ENCODE peak calls at places on chromosomes 4 and X, in seven cellular contexts. O is heart left ventricle, Y is endodermal cell, D is astrocyte, K is H1, V is esophagus squamous epithelium, R is tibial nerve. I is an unnamed sample.
A peak's percentile ranks its signal among the peaks of the same experiment; 100 is the strongest.

GRCh38 chrX:17062065-17062464 is 115.6 kb downstream of the REPS2 start:
- DNase-seq in O (no peak), Y (no peak), D (no peak), K (no peak), V (no peak), R (no peak), I (no peak)

GRCh38 chr4:179465131-179465797 is 2023.0 kb upstream of the AGA start:
- DNase-seq in O (no peak), Y (no peak), D (peak; percentile 72), K (peak; percentile 17), V (no peak), R (no peak), I (no peak)

GRCh38 chrX:38233891-38234807 is 13.5 kb upstream of the SRPX start:
- DNase-seq in O (no peak), Y (no peak), D (peak; percentile 82), K (no peak), V (no peak), R (no peak), I (no peak)

GRCh38 chr4:98496446-98496845 is 162.0 kb downstream of the TSPAN5 start:
- DNase-seq in O (no peak), Y (no peak), D (no peak), K (no peak), V (no peak), R (no peak), I (no peak)

GRCh38 chr4:142566780-142567179 is 279.3 kb downstream of the INPP4B start:
- DNase-seq in O (no peak), Y (no peak), D (no peak), K (no peak), V (no peak), R (no peak), I (no peak)

GRCh38 chr4:120000591-120001296 is 65.9 kb downstream of the MAD2L1 start:
- DNase-seq in O (no peak), Y (no peak), D (peak; percentile 14), K (no peak), V (no peak), R (no peak), I (no peak)

GRCh38 chrX:42976729-42977366 is 198.9 kb upstream of the PPP1R2C start:
- DNase-seq in O (no peak), Y (no peak), D (peak; percentile 2), K (no peak), V (no peak), R (no peak), I (no peak)

GRCh38 chr4:4884611-4885010 is 25.1 kb downstream of the MSX1 start:
- DNase-seq in O (no peak), Y (no peak), D (no peak), K (no peak), V (no peak), R (no peak), I (no peak)

GRCh38 chr4:8332038-8332857 is 62.7 kb downstream of the HTRA3 start:
- DNase-seq in O (peak; percentile 21), Y (no peak), D (no peak), K (no peak), V (no peak), R (no peak), I (no peak)

GRCh38 chr4:104449537-104449936 is 45.2 kb downstream of the CXXC4 start:
- DNase-seq in O (no peak), Y (no peak), D (no peak), K (no peak), V (no peak), R (no peak), I (no peak)

GRCh38 chr4:155565330-155565729 is 101.3 kb upstream of the GUCY1A1 start:
- DNase-seq in O (no peak), Y (no peak), D (no peak), K (no peak), V (no peak), R (no peak), I (no peak)

GRCh38 chr4:76212301-76212700 is 1.3 kb downstream of the SCARB2 start:
- DNase-seq in O (no peak), Y (no peak), D (no peak), K (no peak), V (no peak), R (no peak), I (no peak)

GRCh38 chr4:156948133-156948532 is 23.5 kb downstream of the PDGFC start:
- DNase-seq in O (no peak), Y (no peak), D (peak; percentile 61), K (no peak), V (no peak), R (no peak), I (no peak)

GRCh38 chr4:156950090-156950489 is 21.5 kb downstream of the PDGFC start:
- DNase-seq in O (no peak), Y (no peak), D (no peak), K (no peak), V (no peak), R (no peak), I (no peak)

GRCh38 chr4:156948738-156949137 is 22.9 kb downstream of the PDGFC start:
- DNase-seq in O (no peak), Y (no peak), D (no peak), K (no peak), V (no peak), R (no peak), I (no peak)

GRCh38 chr4:156950950-156951349 is 20.6 kb downstream of the PDGFC start:
- DNase-seq in O (no peak), Y (no peak), D (no peak), K (no peak), V (no peak), R (no peak), I (no peak)

DNA sequence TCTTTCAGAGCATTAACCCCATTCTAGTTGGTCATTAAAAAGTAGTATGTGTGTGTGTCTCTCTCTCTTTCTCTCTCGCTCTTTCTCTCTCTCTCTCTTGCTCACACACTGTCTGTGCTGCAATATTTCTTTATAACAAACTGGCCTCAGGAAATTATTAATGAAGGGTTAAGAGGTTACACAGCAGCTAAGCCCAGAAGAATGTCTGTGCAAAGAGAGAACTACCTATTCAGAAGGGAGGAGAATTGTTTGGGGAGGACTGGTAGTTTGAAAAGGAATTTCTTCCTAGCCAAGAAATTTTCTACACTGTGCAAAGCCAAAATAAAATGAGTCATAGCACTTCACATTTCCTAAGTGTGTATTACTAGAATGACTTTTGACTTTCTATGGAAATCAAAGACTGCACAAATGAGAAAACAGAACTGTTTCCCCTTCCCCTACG is 22.2 kb downstream of the PDGFC start:
- DNase-seq in O (no peak), Y (no peak), D (peak; percentile 95), K (no peak), V (no peak), R (no peak), I (no peak)
- H3K4me1 ChIP-seq in O (peaks cover 76% of the 10 kb centered on the region), Y (no peaks in the 10 kb centered on the region), D (peaks cover 73% of the 10 kb centered on the region), K (peaks cover 4% of the 10 kb centered on the region), V (peaks cover 5% of the 10 kb centered on the region), R (peaks cover 63% of the 10 kb centered on the region), I (peaks cover 69% of the 10 kb centered on the region)

DNA sequence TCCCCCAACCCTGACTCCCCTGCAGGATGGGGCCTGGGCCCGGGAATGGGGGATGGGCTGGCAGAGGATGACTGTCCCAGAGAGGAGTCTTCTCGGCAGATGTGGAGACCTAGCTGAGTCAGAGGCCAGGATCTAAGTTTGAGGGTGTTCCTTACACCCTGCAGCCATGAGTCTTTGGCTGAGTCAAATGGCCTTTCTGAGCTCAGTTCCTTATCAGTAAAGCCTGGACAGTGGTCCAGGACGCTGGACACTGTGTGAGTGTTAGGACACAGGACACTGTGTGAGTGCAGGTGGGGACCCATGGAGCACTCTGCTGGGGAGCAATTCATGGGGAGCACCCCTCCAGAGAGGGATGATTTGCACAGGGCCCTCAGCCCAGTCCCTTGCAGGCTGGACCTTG is 5.0 kb downstream of the IL9R start:
- DNase-seq in O (no peak), Y (no peak), D (no peak), K (no peak), V (no peak), R (no peak), I (no peak)
- TF ChIP-seq CTCF in O (no peak), Y (no peak), D (no peak), K (no peak), V (no peak), R (no peak), I (no peak)

GRCh38 chrX:13092455-13092941 is 48.1 kb upstream of the FAM9C start:
- DNase-seq in O (peak; percentile 32), Y (no peak), D (no peak), K (no peak), V (peak; percentile 9), R (no peak), I (no peak)

GRCh38 chrX:13088155-13088485 is 43.7 kb upstream of the FAM9C start:
- DNase-seq in O (no peak), Y (no peak), D (no peak), K (no peak), V (no peak), R (no peak), I (no peak)

GRCh38 chrX:13093489-13094140 is 49.2 kb upstream of the FAM9C start:
- DNase-seq in O (no peak), Y (no peak), D (no peak), K (no peak), V (no peak), R (no peak), I (no peak)

GRCh38 chrX:13090261-13091110 is 46.1 kb upstream of the FAM9C start:
- DNase-seq in O (no peak), Y (no peak), D (no peak), K (no peak), V (no peak), R (no peak), I (no peak)

GRCh38 chrX:13091111-13091765 is 46.8 kb upstream of the FAM9C start:
- DNase-seq in O (no peak), Y (no peak), D (no peak), K (no peak), V (no peak), R (no peak), I (no peak)
- H3K4me3 ChIP-seq in O (no peak overlapping the region), Y (no peak overlapping the region), D (no peak overlapping the region), K (no peak overlapping the region), V (no peak overlapping the region), R (no peak overlapping the region), I (no peak overlapping the region)

GRCh38 chrX:134693644-134694043 is 35.4 kb upstream of the PLAC1 start:
- DNase-seq in O (no peak), Y (no peak), D (no peak), K (no peak), V (no peak), R (no peak), I (no peak)

GRCh38 chrX:134691453-134691852 is 33.2 kb upstream of the PLAC1 start:
- DNase-seq in O (no peak), Y (no peak), D (no peak), K (no peak), V (no peak), R (no peak), I (no peak)

GRCh38 chrX:134694333-134694925 is 36.2 kb upstream of the PLAC1 start:
- DNase-seq in O (no peak), Y (no peak), D (no peak), K (no peak), V (no peak), R (no peak), I (no peak)

GRCh38 chrX:134692990-134693389 is 34.7 kb upstream of the PLAC1 start:
- DNase-seq in O (no peak), Y (no peak), D (peak; percentile 79), K (no peak), V (no peak), R (no peak), I (no peak)

DNA sequence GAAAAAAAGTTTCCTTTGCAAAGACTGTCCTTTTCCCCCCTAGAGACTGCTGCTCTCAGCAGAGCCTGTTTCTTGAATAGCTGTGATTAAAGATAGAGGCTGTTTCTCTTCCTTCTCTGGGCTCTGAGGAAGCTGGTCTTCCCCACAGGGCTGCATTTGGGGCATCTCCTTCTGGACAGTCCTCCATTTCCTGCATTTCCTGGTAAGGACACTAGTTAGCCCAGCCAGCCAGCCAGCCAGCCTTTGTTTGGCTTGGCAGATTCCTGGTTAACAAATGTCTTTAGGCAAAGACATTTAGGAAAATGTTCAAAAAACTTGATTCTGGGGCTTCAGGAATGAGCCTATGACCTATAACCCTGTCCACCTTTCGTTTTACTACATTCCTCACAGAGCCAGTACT is 34.0 kb upstream of the PLAC1 start:
- DNase-seq in O (no peak), Y (no peak), D (no peak), K (no peak), V (no peak), R (no peak), I (no peak)
- H3K4me1 ChIP-seq in O (no peaks in the 10 kb centered on the region), Y (no peaks in the 10 kb centered on the region), D (peaks cover 18% of the 10 kb centered on the region), K (no peaks in the 10 kb centered on the region), V (no peaks in the 10 kb centered on the region), R (no peaks in the 10 kb centered on the region), I (no peaks in the 10 kb centered on the region)